ENCODE peak calls at places on chromosomes 5 and 9, in nine cellular contexts. One of them, this sample, is unnamed.

GRCh38 chr9:83062653-83063527 is at the start of gene RASEF:
- DNase-seq in upper lobe of right lung: peak; percentile 93
- DNase-seq in CD8-positive, alpha-beta T cell: no peak
- DNase-seq in brain microvascular endothelial cell: no peak
- DNase-seq in stomach: peak; percentile 82
- DNase-seq in pancreas: peak; percentile 92
- DNase-seq in AG04450: no peak
- DNase-seq in foreskin fibroblast: no peak
- DNase-seq in HCT116: no peak
- DNase-seq in this sample: peak; percentile 65

GRCh38 chr5:165321912-165322311 is 1816.5 kb downstream of the MAT2B start:
- DNase-seq in upper lobe of right lung: no peak
- DNase-seq in AG04450: peak; percentile 21
- DNase-seq in pancreas: no peak
- DNase-seq in foreskin fibroblast: peak; percentile 19
- DNase-seq in HCT116: no peak
- DNase-seq in CD8-positive, alpha-beta T cell: no peak
- DNase-seq in brain microvascular endothelial cell: no peak
- DNase-seq in stomach: no peak
- DNase-seq in this sample: peak; percentile 72

GRCh38 chr5:137492321-137492720 is 6.8 kb downstream of the SPOCK1 start:
- DNase-seq in foreskin fibroblast: no peak
- DNase-seq in brain microvascular endothelial cell: peak; percentile 60
- DNase-seq in upper lobe of right lung: no peak
- DNase-seq in AG04450: peak; percentile 33
- DNase-seq in CD8-positive, alpha-beta T cell: no peak
- DNase-seq in pancreas: no peak
- DNase-seq in stomach: no peak
- DNase-seq in HCT116: no peak
- DNase-seq in this sample: no peak

GRCh38 chr9:109600142-109600541 is 102.0 kb upstream of the PTPN3 start:
- DNase-seq in HCT116: no peak
- DNase-seq in upper lobe of right lung: no peak
- DNase-seq in AG04450: peak; percentile 55
- DNase-seq in foreskin fibroblast: peak; percentile 30
- DNase-seq in brain microvascular endothelial cell: peak; percentile 91
- DNase-seq in pancreas: peak; percentile 16
- DNase-seq in stomach: no peak
- DNase-seq in CD8-positive, alpha-beta T cell: no peak
- DNase-seq in this sample: peak; percentile 55

GRCh38 chr5:142472306-142472951 is 147.6 kb upstream of the SPRY4 start:
- DNase-seq in stomach: no peak
- DNase-seq in brain microvascular endothelial cell: peak; percentile 91
- DNase-seq in upper lobe of right lung: no peak
- DNase-seq in CD8-positive, alpha-beta T cell: peak; percentile 25
- DNase-seq in AG04450: peak; percentile 63
- DNase-seq in pancreas: no peak
- DNase-seq in HCT116: peak; percentile 97
- DNase-seq in foreskin fibroblast: peak; percentile 93
- DNase-seq in this sample: peak; percentile 91

GRCh38 chr5:96893342-96893741 is 17.0 kb downstream of the ERAP2 start:
- DNase-seq in upper lobe of right lung: no peak
- DNase-seq in foreskin fibroblast: peak; percentile 50
- DNase-seq in pancreas: no peak
- DNase-seq in CD8-positive, alpha-beta T cell: no peak
- DNase-seq in AG04450: peak; percentile 45
- DNase-seq in HCT116: no peak
- DNase-seq in stomach: no peak
- DNase-seq in brain microvascular endothelial cell: peak; percentile 88
- DNase-seq in this sample: peak; percentile 60

GRCh38 chr5:8633259-8633658 is 764.3 kb downstream of the MTRR start:
- DNase-seq in pancreas: no peak
- DNase-seq in foreskin fibroblast: peak; percentile 22
- DNase-seq in CD8-positive, alpha-beta T cell: no peak
- DNase-seq in AG04450: no peak
- DNase-seq in stomach: no peak
- DNase-seq in upper lobe of right lung: no peak
- DNase-seq in HCT116: no peak
- DNase-seq in brain microvascular endothelial cell: no peak
- DNase-seq in this sample: no peak

GRCh38 chr5:5179597-5179996 is 39.5 kb downstream of the ADAMTS16 start:
- DNase-seq in CD8-positive, alpha-beta T cell: no peak
- DNase-seq in brain microvascular endothelial cell: no peak
- DNase-seq in foreskin fibroblast: no peak
- DNase-seq in AG04450: no peak
- DNase-seq in HCT116: no peak
- DNase-seq in upper lobe of right lung: no peak
- DNase-seq in pancreas: no peak
- DNase-seq in stomach: no peak
- DNase-seq in this sample: no peak

GRCh38 chr9:70987986-70988385 is 133.4 kb downstream of the TRPM3 start:
- DNase-seq in AG04450: peak; percentile 30
- DNase-seq in HCT116: no peak
- DNase-seq in pancreas: no peak
- DNase-seq in CD8-positive, alpha-beta T cell: no peak
- DNase-seq in foreskin fibroblast: peak; percentile 51
- DNase-seq in brain microvascular endothelial cell: peak; percentile 18
- DNase-seq in upper lobe of right lung: no peak
- DNase-seq in stomach: no peak
- DNase-seq in this sample: peak; percentile 4

GRCh38 chr9:33813712-33814641 is 3.0 kb upstream of the UBE2R2 start:
- DNase-seq in pancreas: no peak
- DNase-seq in CD8-positive, alpha-beta T cell: no peak
- DNase-seq in HCT116: peak; percentile 73
- DNase-seq in stomach: no peak
- DNase-seq in upper lobe of right lung: no peak
- DNase-seq in foreskin fibroblast: peak; percentile 76
- DNase-seq in brain microvascular endothelial cell: peak; percentile 59
- DNase-seq in AG04450: no peak
- DNase-seq in this sample: peak; percentile 58

GRCh38 chr5:141783599-141784296 is 94.5 kb downstream of the PCDH1 start:
- DNase-seq in upper lobe of right lung: no peak
- DNase-seq in pancreas: no peak
- DNase-seq in CD8-positive, alpha-beta T cell: no peak
- DNase-seq in stomach: no peak
- DNase-seq in AG04450: no peak
- DNase-seq in brain microvascular endothelial cell: no peak
- DNase-seq in foreskin fibroblast: no peak
- DNase-seq in HCT116: no peak
- DNase-seq in this sample: peak; percentile 15

GRCh38 chr9:92686954-92687353 is 17.0 kb upstream of the IPPK start:
- DNase-seq in upper lobe of right lung: no peak
- DNase-seq in foreskin fibroblast: no peak
- DNase-seq in HCT116: no peak
- DNase-seq in CD8-positive, alpha-beta T cell: no peak
- DNase-seq in pancreas: no peak
- DNase-seq in brain microvascular endothelial cell: no peak
- DNase-seq in stomach: no peak
- DNase-seq in AG04450: no peak
- DNase-seq in this sample: peak; percentile 30
- TF ChIP-seq CTCF in upper lobe of right lung: no peak
- TF ChIP-seq CTCF in foreskin fibroblast: peak; percentile 20
- TF ChIP-seq CTCF in HCT116: peak; percentile 67
- TF ChIP-seq CTCF in CD8-positive, alpha-beta T cell: no peak
- TF ChIP-seq CTCF in pancreas: no peak
- TF ChIP-seq CTCF in brain microvascular endothelial cell: peak; percentile 54
- TF ChIP-seq CTCF in stomach: no peak
- TF ChIP-seq CTCF in AG04450: peak; percentile 26
- TF ChIP-seq CTCF in this sample: no peak

DNA sequence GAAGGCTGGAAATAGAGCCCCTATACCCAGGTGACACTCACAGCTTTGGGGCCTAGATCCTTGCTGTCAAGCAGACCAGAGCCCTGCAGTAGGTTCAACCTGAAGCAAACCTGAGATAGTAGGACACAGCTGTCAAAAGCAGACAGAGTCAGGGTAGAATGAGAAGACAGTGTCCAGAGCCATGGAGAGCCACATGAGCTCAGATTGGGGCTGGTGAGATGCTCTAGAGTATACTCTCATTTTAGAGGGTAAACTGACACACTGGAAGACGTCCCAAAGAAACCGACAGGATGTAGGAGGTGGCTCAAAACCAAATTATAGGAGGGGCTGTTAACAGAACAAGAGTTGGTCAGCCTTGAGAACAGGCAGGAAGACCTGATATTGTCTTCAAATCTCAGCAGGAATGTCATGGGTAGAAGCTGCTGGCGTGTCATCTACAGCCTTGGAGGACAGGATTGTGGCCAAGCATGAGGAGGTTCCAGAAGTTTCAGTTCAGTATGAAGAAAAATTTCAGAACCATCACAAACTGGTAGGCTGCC is 11.5 kb downstream of the CCDC69 start:
- DNase-seq in pancreas: no peak
- DNase-seq in upper lobe of right lung: no peak
- DNase-seq in AG04450: no peak
- DNase-seq in stomach: no peak
- DNase-seq in HCT116: no peak
- DNase-seq in brain microvascular endothelial cell: no peak
- DNase-seq in foreskin fibroblast: no peak
- DNase-seq in CD8-positive, alpha-beta T cell: peak; percentile 30
- DNase-seq in this sample: no peak
- TF ChIP-seq CTCF in pancreas: no peak
- TF ChIP-seq CTCF in upper lobe of right lung: no peak
- TF ChIP-seq CTCF in AG04450: no peak
- TF ChIP-seq CTCF in stomach: no peak
- TF ChIP-seq CTCF in HCT116: no peak
- TF ChIP-seq CTCF in brain microvascular endothelial cell: no peak
- TF ChIP-seq CTCF in foreskin fibroblast: no peak
- TF ChIP-seq CTCF in CD8-positive, alpha-beta T cell: no peak
- TF ChIP-seq CTCF in this sample: no peak

GRCh38 chr5:34656001-34656699 is at the start of gene RAI14:
- DNase-seq in AG04450: peak; percentile 68
- DNase-seq in brain microvascular endothelial cell: peak; percentile 75
- DNase-seq in pancreas: peak; percentile 84
- DNase-seq in upper lobe of right lung: peak; percentile 93
- DNase-seq in HCT116: peak; percentile 23
- DNase-seq in stomach: peak; percentile 83
- DNase-seq in CD8-positive, alpha-beta T cell: no peak
- DNase-seq in foreskin fibroblast: peak; percentile 94
- DNase-seq in this sample: peak; percentile 74
- TF ChIP-seq CTCF in AG04450: no peak
- TF ChIP-seq CTCF in brain microvascular endothelial cell: no peak
- TF ChIP-seq CTCF in pancreas: no peak
- TF ChIP-seq CTCF in upper lobe of right lung: no peak
- TF ChIP-seq CTCF in HCT116: no peak
- TF ChIP-seq CTCF in stomach: no peak
- TF ChIP-seq CTCF in CD8-positive, alpha-beta T cell: no peak
- TF ChIP-seq CTCF in foreskin fibroblast: no peak
- TF ChIP-seq CTCF in this sample: no peak

GRCh38 chr5:109223521-109223920 is 186.3 kb downstream of the PJA2 start:
- DNase-seq in pancreas: no peak
- DNase-seq in CD8-positive, alpha-beta T cell: no peak
- DNase-seq in upper lobe of right lung: no peak
- DNase-seq in brain microvascular endothelial cell: no peak
- DNase-seq in HCT116: no peak
- DNase-seq in foreskin fibroblast: no peak
- DNase-seq in AG04450: no peak
- DNase-seq in stomach: no peak
- DNase-seq in this sample: no peak
- TF ChIP-seq CTCF in pancreas: no peak
- TF ChIP-seq CTCF in CD8-positive, alpha-beta T cell: no peak
- TF ChIP-seq CTCF in upper lobe of right lung: no peak
- TF ChIP-seq CTCF in brain microvascular endothelial cell: peak; percentile 14
- TF ChIP-seq CTCF in HCT116: no peak
- TF ChIP-seq CTCF in foreskin fibroblast: no peak
- TF ChIP-seq CTCF in AG04450: no peak
- TF ChIP-seq CTCF in stomach: no peak
- TF ChIP-seq CTCF in this sample: no peak

GRCh38 chr9:95264954-95265615 is 52.4 kb downstream of the FANCC start:
- DNase-seq in AG04450: peak; percentile 45
- DNase-seq in upper lobe of right lung: no peak
- DNase-seq in foreskin fibroblast: peak; percentile 28
- DNase-seq in CD8-positive, alpha-beta T cell: no peak
- DNase-seq in pancreas: no peak
- DNase-seq in HCT116: no peak
- DNase-seq in brain microvascular endothelial cell: peak; percentile 4
- DNase-seq in stomach: no peak
- DNase-seq in this sample: peak; percentile 24
- TF ChIP-seq CTCF in AG04450: peak; percentile 68
- TF ChIP-seq CTCF in upper lobe of right lung: peak; percentile 45
- TF ChIP-seq CTCF in foreskin fibroblast: peak; percentile 59
- TF ChIP-seq CTCF in CD8-positive, alpha-beta T cell: no peak
- TF ChIP-seq CTCF in pancreas: no peak
- TF ChIP-seq CTCF in HCT116: peak; percentile 25
- TF ChIP-seq CTCF in brain microvascular endothelial cell: peak; percentile 59
- TF ChIP-seq CTCF in stomach: no peak
- TF ChIP-seq CTCF in this sample: peak; percentile 39

GRCh38 chr9:68999393-69000105 is 14.4 kb downstream of the PRKACG start:
- DNase-seq in pancreas: peak; percentile 72
- DNase-seq in upper lobe of right lung: no peak
- DNase-seq in stomach: peak; percentile 66
- DNase-seq in CD8-positive, alpha-beta T cell: peak; percentile 52
- DNase-seq in brain microvascular endothelial cell: peak; percentile 76
- DNase-seq in HCT116: peak; percentile 61
- DNase-seq in foreskin fibroblast: peak; percentile 45
- DNase-seq in AG04450: peak; percentile 24
- DNase-seq in this sample: peak; percentile 77

GRCh38 chr9:69001921-69002320 is 12.0 kb downstream of the PRKACG start:
- DNase-seq in HCT116: no peak
- DNase-seq in stomach: no peak
- DNase-seq in pancreas: no peak
- DNase-seq in brain microvascular endothelial cell: no peak
- DNase-seq in foreskin fibroblast: no peak
- DNase-seq in AG04450: no peak
- DNase-seq in upper lobe of right lung: no peak
- DNase-seq in CD8-positive, alpha-beta T cell: no peak
- DNase-seq in this sample: no peak

GRCh38 chr9:69009708-69010107 is 4.2 kb downstream of the PRKACG start:
- DNase-seq in stomach: no peak
- DNase-seq in pancreas: no peak
- DNase-seq in AG04450: no peak
- DNase-seq in brain microvascular endothelial cell: no peak
- DNase-seq in HCT116: no peak
- DNase-seq in foreskin fibroblast: no peak
- DNase-seq in upper lobe of right lung: no peak
- DNase-seq in CD8-positive, alpha-beta T cell: no peak
- DNase-seq in this sample: no peak

GRCh38 chr9:69003051-69003450 is 10.9 kb downstream of the PRKACG start:
- DNase-seq in upper lobe of right lung: no peak
- DNase-seq in foreskin fibroblast: no peak
- DNase-seq in pancreas: no peak
- DNase-seq in HCT116: no peak
- DNase-seq in brain microvascular endothelial cell: no peak
- DNase-seq in CD8-positive, alpha-beta T cell: no peak
- DNase-seq in AG04450: no peak
- DNase-seq in stomach: no peak
- DNase-seq in this sample: no peak

DNA sequence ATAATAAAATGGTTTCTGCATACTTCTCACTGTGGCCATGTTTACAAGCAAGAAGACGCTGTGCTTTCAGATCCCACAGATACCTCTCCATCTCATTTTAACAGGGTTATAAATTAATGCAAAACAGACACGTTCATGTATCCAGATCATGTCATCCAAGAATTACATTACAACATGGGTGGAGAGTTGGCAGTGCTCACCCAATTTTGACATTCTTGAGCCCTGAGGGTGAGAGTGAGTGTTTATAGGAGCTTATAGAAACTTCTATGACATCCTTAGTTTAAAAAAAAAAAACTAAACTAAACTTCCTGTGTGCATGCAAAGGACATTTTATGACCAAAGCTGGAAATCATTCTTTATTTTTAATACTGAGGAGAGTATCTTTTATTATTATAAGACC is 9.1 kb downstream of the PRKACG start:
- DNase-seq in AG04450: no peak
- DNase-seq in CD8-positive, alpha-beta T cell: no peak
- DNase-seq in upper lobe of right lung: no peak
- DNase-seq in brain microvascular endothelial cell: no peak
- DNase-seq in foreskin fibroblast: no peak
- DNase-seq in HCT116: no peak
- DNase-seq in stomach: no peak
- DNase-seq in pancreas: no peak
- DNase-seq in this sample: peak; percentile 64
- TF ChIP-seq CTCF in AG04450: no peak
- TF ChIP-seq CTCF in CD8-positive, alpha-beta T cell: no peak
- TF ChIP-seq CTCF in upper lobe of right lung: no peak
- TF ChIP-seq CTCF in brain microvascular endothelial cell: no peak
- TF ChIP-seq CTCF in foreskin fibroblast: no peak
- TF ChIP-seq CTCF in HCT116: no peak
- TF ChIP-seq CTCF in stomach: no peak
- TF ChIP-seq CTCF in pancreas: no peak
- TF ChIP-seq CTCF in this sample: no peak

This sample was measured in MCF 10A.